ENCODE peak calls at places on chromosomes 2 and 18, in four cellular contexts. N, O, W and C are unnamed samples.

GRCh38 chr18:63553117-63553516 is 10.9 kb downstream of the SERPINB12 start:
- DNase-seq in N (no peak), O (no peak), W (no peak), C (no peak)

GRCh38 chr18:35495821-35496368 is 1.9 kb downstream of the INO80C start:
- DNase-seq in N (no peak), O (no peak), W (no peak), C (no peak)

GRCh38 chr18:72871091-72871490 is 3.3 kb upstream of the NETO1 start:
- DNase-seq in N (no peak), O (no peak), W (no peak), C (no peak)

GRCh38 chr18:58183226-58183625 is 139.2 kb downstream of the NEDD4L start:
- DNase-seq in N (no peak), O (peak), W (no peak), C (no peak)

GRCh38 chr2:96760986-96761832 is 507 bp downstream of the CNNM4 start:
- DNase-seq in N (peak), O (peak), W (peak), C (peak)

GRCh38 chr2:210540471-210541257 is 15.7 kb upstream of the CPS1 start:
- DNase-seq in N (no peak), O (no peak), W (no peak), C (no peak)

GRCh38 chr2:23322813-23323212 is 62.2 kb upstream of the KLHL29 start:
- DNase-seq in N (no peak), O (no peak), W (no peak), C (no peak)

GRCh38 chr2:205722538-205722878 is 40.2 kb downstream of the NRP2 start:
- DNase-seq in N (no peak), O (no peak), W (no peak), C (no peak)

GRCh38 chr2:72082021-72082739 is 65.5 kb downstream of the CYP26B1 start:
- DNase-seq in N (no peak), O (peak), W (no peak), C (no peak)

GRCh38 chr2:1854747-1855146 is 110.4 kb upstream of the PXDN start:
- DNase-seq in N (no peak), O (no peak), W (no peak), C (no peak)

GRCh38 chr2:237192881-237193280 is 107.2 kb downstream of the COPS8 start:
- DNase-seq in N (no peak), O (peak), W (no peak), C (no peak)

GRCh38 chr2:61694312-61695274 is 156.4 kb upstream of the XPO1 start:
- DNase-seq in N (peak), O (peak), W (peak), C (peak)
- TF ChIP-seq POLR2A in N (peak), O (no peak), W (peak), C (peak)

GRCh38 chr2:97991081-97991856 is 4.5 kb downstream of the TMEM131 start:
- DNase-seq in N (no peak), O (no peak), W (no peak), C (no peak)
- TF ChIP-seq POLR2A in N (no peak), O (no peak), W (no peak), C (no peak)

GRCh38 chr2:221572180-221572820 is at the start of gene EPHA4:
- DNase-seq in N (peak), O (peak), W (peak), C (peak)
- TF ChIP-seq POLR2A in N (peak), O (no peak), W (peak), C (no peak)

GRCh38 chr2:173906626-173907025 is 58.5 kb downstream of the SP3 start:
- DNase-seq in N (no peak), O (no peak), W (no peak), C (no peak)

GRCh38 chr2:173898996-173899395 is 66.2 kb downstream of the SP3 start:
- DNase-seq in N (no peak), O (no peak), W (no peak), C (no peak)

GRCh38 chr2:173898178-173898668 is 67.0 kb downstream of the SP3 start:
- DNase-seq in N (no peak), O (no peak), W (no peak), C (no peak)

DNA sequence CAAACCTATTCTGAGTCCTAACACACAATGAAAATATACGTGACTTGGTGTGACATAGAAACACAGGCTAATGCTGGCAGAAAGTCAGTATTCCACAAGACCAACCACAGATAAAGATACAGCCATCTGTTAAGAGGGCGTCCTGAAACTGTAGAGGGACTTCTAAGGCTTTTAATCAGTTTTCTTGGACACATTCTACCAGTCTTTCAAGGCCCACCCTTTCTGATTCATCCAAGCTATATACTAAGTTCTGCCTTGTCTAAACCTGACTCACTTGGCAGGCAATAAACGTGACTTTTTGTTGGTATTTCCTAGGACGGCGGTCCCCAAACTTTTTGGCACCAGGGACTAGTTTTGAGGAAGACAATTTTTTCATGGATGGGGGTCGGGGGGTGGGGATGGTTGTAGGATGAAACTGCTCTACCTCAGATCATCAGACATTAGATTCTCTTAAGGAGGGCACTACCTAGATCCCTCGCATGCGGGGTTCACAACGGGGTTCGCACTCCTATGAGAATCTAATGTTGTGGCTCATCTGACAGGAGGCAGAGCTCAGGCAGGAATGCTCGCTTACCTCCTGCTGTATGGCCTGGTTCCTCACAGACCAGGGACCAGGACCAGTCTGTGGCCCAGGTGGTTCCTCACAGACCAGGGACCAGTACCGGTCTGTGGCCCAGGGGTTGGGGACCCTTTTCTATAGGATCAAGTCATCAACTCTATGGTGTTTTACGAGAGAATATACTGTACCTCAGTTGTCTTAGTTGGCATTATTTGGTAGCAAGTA is 61.4 kb downstream of the SP3 start:
- DNase-seq in N (no peak), O (no peak), W (no peak), C (no peak)
- TF ChIP-seq POLR2A in N (no peak), O (no peak), W (no peak), C (no peak)

GRCh38 chr18:48538531-48539405 is at the start of gene CTIF:
- DNase-seq in N (peak), O (peak), W (peak), C (peak)
- TF ChIP-seq POLR2A in N (no peak), O (no peak), W (no peak), C (no peak)